ENCODE peak calls at places on chromosomes 4 and X, in ten cellular contexts. P is RWPE2; H is naive thymus-derived CD4-positive, alpha-beta T cell; N is heart right ventricle; Z is lung; V is left lung; X is CD4-positive, CD25-positive, alpha-beta regulatory T cell; C is aorta; Y is K562; K is body of pancreas. F is an unnamed sample.

GRCh38 chr4:83558693-83559092 is 22.8 kb downstream of the GPAT3 start:
- ATAC-seq in K (no peak), P (no peak), N (no peak), H (peak; percentile 50), V (peak; percentile 24), Z (peak; percentile 48), X (no peak), Y (no peak), C (no peak), F (no peak)

GRCh38 chr4:2243682-2244380 is 1.9 kb upstream of the HAUS3 start:
- ATAC-seq in V (peak; percentile 7), Z (no peak), K (no peak), N (peak; percentile 36), H (no peak), P (no peak), X (no peak), Y (no peak), C (no peak), F (peak; percentile 24)

GRCh38 chr4:4395849-4396627 is 9.1 kb downstream of the NSG1 start:
- ATAC-seq in K (no peak), X (no peak), C (no peak), V (no peak), H (peak; percentile 26), Y (peak; percentile 73), Z (no peak), P (no peak), N (no peak), F (no peak)

GRCh38 chr4:66475596-66475995 is 805.3 kb upstream of the EPHA5 start:
- ATAC-seq in N (no peak), Y (no peak), H (no peak), P (no peak), V (no peak), C (no peak), X (no peak), K (no peak), Z (no peak), F (no peak)

GRCh38 chr4:102758241-102758871 is 2.4 kb downstream of the MANBA start:
- ATAC-seq in K (no peak), Y (no peak), P (no peak), H (no peak), C (no peak), V (no peak), X (no peak), N (no peak), Z (no peak), F (no peak)

GRCh38 chr4:88225216-88226107 is 58.9 kb downstream of the PPM1K start:
- ATAC-seq in X (peak; percentile 34), Y (no peak), K (no peak), C (peak; percentile 15), P (no peak), Z (no peak), V (peak; percentile 27), N (peak; percentile 38), H (no peak), F (no peak)

GRCh38 chr4:76760214-76760613 is 137.7 kb downstream of the SOWAHB start:
- ATAC-seq in X (no peak), N (no peak), C (no peak), Z (no peak), K (no peak), P (no peak), Y (no peak), V (no peak), H (no peak), F (no peak)

GRCh38 chr4:110962616-110963015 is 339.7 kb upstream of the PITX2 start:
- ATAC-seq in X (no peak), P (no peak), Y (no peak), C (no peak), H (no peak), N (no peak), Z (no peak), K (no peak), V (no peak), F (no peak)

GRCh38 chrX:67544281-67544680 is 460 bp downstream of the AR start:
- ATAC-seq in Z (no peak), N (peak; percentile 32), C (peak; percentile 40), Y (no peak), V (peak; percentile 45), H (no peak), X (no peak), K (peak; percentile 31), P (no peak), F (peak; percentile 26)

GRCh38 chrX:67543818-67544217 is at the start of gene AR:
- ATAC-seq in K (peak; percentile 61), X (no peak), H (no peak), N (peak; percentile 78), C (peak; percentile 83), V (peak; percentile 86), Z (peak; percentile 63), P (peak; percentile 51), Y (no peak), F (peak; percentile 71)

GRCh38 chrX:67545772-67546495 is 2.1 kb downstream of the AR start:
- ATAC-seq in K (peak; percentile 30), C (peak; percentile 67), N (peak; percentile 53), Y (no peak), V (peak; percentile 62), H (peak; percentile 51), Z (no peak), X (no peak), P (peak; percentile 31), F (peak; percentile 38)

GRCh38 chrX:67546496-67547423 is 2.9 kb downstream of the AR start:
- ATAC-seq in Z (no peak), P (no peak), X (no peak), V (no peak), Y (no peak), H (no peak), N (no peak), C (no peak), K (no peak), F (no peak)

DNA sequence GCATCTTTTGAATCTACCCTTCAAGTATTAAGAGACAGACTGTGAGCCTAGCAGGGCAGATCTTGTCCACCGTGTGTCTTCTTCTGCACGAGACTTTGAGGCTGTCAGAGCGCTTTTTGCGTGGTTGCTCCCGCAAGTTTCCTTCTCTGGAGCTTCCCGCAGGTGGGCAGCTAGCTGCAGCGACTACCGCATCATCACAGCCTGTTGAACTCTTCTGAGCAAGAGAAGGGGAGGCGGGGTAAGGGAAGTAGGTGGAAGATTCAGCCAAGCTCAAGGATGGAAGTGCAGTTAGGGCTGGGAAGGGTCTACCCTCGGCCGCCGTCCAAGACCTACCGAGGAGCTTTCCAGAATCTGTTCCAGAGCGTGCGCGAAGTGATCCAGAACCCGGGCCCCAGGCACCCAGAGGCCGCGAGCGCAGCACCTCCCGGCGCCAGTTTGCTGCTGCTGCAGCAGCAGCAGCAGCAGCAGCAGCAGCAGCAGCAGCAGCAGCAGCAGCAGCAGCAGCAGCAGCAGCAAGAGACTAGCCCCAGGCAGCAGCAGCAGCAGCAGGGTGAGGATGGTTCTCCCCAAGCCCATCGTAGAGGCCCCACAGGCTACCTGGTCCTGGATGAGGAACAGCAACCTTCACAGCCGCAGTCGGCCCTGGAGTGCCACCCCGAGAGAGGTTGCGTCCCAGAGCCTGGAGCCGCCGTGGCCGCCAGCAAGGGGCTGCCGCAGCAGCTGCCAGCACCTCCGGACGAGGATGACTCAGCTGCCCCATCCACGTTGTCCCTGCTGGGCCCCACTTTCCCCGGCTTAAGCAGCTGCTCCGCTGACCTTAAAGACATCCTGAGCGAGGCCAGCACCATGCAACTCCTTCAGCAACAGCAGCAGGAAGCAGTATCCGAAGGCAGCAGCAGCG is 1.3 kb downstream of the AR start:
- ATAC-seq in N (peak; percentile 32), H (no peak), K (no peak), X (no peak), Z (no peak), Y (no peak), P (no peak), V (peak; percentile 12), C (peak; percentile 31), F (peak; percentile 12)
- H3K4me3 ChIP-seq in N (peak overlapping the region; percentile 57), H (no peak overlapping the region), K (no peak overlapping the region), X (no peak overlapping the region), Z (no peak overlapping the region), Y (no peak overlapping the region), P (no peak overlapping the region), V (peak overlapping the region; percentile 21), C (peak overlapping the region; percentile 68), F (peak overlapping the region; percentile 57)

DNA sequence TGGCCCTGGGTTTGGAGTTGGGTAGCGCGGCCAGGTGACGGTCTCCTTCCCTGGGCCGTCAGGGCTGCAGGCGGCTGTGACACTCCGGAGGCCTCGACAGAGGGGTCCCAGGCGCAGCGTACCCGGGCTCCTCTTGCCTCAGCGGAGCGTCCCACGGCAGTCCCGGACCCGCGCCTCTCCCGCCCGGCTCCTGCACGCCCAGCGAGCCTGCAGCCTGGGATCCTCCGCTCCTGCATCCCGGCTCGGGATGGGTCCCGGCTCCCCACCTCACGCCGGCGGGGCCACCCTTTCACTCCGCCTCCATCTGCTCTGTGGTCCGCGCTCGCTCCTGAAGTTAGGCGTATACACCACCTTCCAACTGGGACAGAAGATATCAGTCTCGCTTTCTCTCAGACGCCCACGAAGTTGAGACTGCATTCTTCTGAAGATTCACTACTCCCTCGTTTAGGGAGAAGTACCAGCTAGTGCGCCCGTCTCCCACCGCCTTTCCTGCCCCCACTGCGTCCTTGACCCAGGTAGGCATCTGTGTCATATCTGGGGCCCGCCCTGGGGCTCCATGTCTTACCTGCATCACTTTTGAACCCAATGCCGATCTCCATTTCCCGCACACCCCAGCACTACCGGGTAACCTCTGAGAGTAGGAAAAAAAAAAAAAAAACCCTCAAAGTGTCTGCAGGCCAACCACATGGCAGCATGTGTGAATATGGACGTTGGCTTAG is 32.3 kb upstream of the KDR start:
- ATAC-seq in C (peak; percentile 38), Y (peak; percentile 62), Z (no peak), P (peak; percentile 55), K (no peak), X (no peak), H (no peak), N (no peak), V (peak; percentile 18), F (no peak)
- H3K4me3 ChIP-seq in C (no peak overlapping the region), Y (no peak overlapping the region), Z (no peak overlapping the region), P (peak overlapping the region; percentile 10), K (no peak overlapping the region), X (no peak overlapping the region), H (no peak overlapping the region), N (peak overlapping the region; percentile 44), V (peak overlapping the region; percentile 11), F (no peak overlapping the region)

GRCh38 chrX:130347336-130347735 is 7.6 kb downstream of the SLC25A14 start:
- ATAC-seq in Y (no peak), P (no peak), K (no peak), H (no peak), Z (no peak), C (no peak), X (no peak), N (no peak), V (no peak), F (no peak)

DNA sequence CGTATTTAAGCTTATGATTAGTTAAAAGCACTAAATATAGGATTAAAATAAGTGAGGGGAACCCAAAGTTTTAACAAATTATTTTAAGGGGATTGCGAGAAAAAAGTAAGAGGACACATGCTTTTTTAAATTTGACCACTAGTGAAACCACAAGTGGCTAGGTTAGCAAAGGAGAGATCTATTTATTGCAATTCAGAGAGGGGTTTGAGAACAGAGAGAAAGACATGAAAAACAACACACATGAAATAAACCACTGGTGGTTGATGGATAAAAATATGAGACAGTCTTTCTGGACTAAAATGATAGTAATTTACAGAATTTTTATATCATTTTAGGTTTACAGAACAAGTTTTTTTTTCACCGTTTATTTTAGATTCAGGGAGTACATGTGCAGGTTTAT is 11.8 kb downstream of the SLC25A14 start:
- ATAC-seq in Z (no peak), H (no peak), C (no peak), K (no peak), N (no peak), X (no peak), Y (no peak), V (no peak), P (no peak), F (no peak)
- H3K4me3 ChIP-seq in Z (no peak overlapping the region), H (no peak overlapping the region), C (no peak overlapping the region), K (no peak overlapping the region), N (no peak overlapping the region), X (no peak overlapping the region), Y (no peak overlapping the region), V (no peak overlapping the region), P (no peak overlapping the region), F (no peak overlapping the region)

DNA sequence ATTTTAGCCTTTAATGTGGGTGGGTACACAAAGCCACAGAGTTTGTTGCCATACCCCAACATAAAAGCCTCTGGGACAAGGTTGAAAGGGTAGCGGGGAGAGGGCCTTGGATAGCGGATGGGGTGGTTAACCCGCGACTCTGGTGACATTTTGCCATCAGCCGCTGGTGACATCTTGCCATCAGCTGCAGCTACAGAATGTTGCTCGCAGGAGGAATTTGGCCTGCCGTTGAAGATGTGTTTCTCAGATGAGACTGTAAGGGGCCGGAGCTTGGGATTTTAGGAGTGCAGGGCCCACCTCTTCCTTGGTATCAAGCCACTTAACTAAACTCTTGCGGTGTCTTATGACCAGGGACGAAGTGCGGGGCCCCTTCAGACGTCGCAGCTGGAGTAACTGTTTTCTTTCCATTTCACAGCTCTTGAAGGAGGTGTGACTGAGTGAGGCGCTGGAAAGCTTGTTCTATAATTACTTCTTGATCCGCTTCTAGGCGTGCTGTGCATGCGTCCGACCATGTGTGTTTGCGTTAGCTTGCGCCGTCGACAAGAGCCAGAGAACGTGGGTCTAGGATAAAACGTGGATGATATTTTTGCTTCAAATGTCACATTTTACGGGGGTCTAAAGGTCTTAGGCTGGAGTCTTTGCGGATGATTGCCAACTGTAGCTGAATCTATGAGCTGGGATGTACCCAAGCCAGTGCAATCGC is 795 bp upstream of the RASL11B start:
- ATAC-seq in V (no peak), K (no peak), H (no peak), Z (no peak), N (no peak), P (no peak), X (no peak), Y (no peak), C (no peak), F (no peak)
- H3K4me3 ChIP-seq in V (peak overlapping the region; percentile 50), K (peak overlapping the region; percentile 40), H (peak overlapping the region; percentile 56), Z (peak overlapping the region; percentile 69), N (peak overlapping the region; percentile 68), P (peak overlapping the region; percentile 47), X (no peak overlapping the region), Y (peak overlapping the region; percentile 54), C (peak overlapping the region; percentile 75), F (peak overlapping the region; percentile 41)

F was measured in gastroesophageal sphincter.